ENCODE peak calls at places on chromosomes 2 and 18, in eight cellular contexts. X is mammary epithelial cell; B is stromal cell of bone marrow; C is HT1080; Y is IMR-90; I is stimulated activated CD4-positive, alpha-beta T cell treated with anti-CD3 and anti-CD28 coated beads, Interleukin-15, amount 100 ng/mL, for 24 hours; O is CD8-positive, alpha-beta T cell; L is left cardiac atrium. S is an unnamed sample.

GRCh38 chr18:50080932-50081560 is 113.9 kb downstream of the MYO5B start:
- DNase-seq in X (peak; percentile 96), B (no peak), C (peak; percentile 90), Y (no peak), I (no peak), O (no peak), L (no peak), S (no peak)

GRCh38 chr2:16051046-16051489 is 110.7 kb downstream of the MYCN start:
- DNase-seq in X (no peak), B (no peak), C (no peak), Y (no peak), I (no peak), O (no peak), L (peak; percentile 23), S (no peak)

GRCh38 chr18:9380101-9380500 is 45.5 kb downstream of the TWSG1 start:
- DNase-seq in X (no peak), B (no peak), C (no peak), Y (peak; percentile 48), I (no peak), O (no peak), L (no peak), S (no peak)

GRCh38 chr2:237448626-237449025 is 34.7 kb upstream of the COL6A3 start:
- DNase-seq in X (no peak), B (no peak), C (no peak), Y (no peak), I (no peak), O (no peak), L (no peak), S (no peak)

GRCh38 chr2:160492401-160493226 is 993 bp downstream of the RBMS1 start:
- DNase-seq in X (peak; percentile 67), B (peak; percentile 33), C (peak; percentile 80), Y (peak; percentile 67), I (peak; percentile 72), O (peak; percentile 78), L (peak; percentile 80), S (peak; percentile 80)

GRCh38 chr2:218733615-218734021 is 23.0 kb downstream of the TTLL4 start:
- DNase-seq in X (peak; percentile 91), B (peak; percentile 61), C (peak; percentile 77), Y (peak; percentile 93), I (peak; percentile 34), O (no peak), L (peak; percentile 52), S (no peak)

GRCh38 chr2:226439337-226439736 is 360.3 kb downstream of the IRS1 start:
- DNase-seq in X (no peak), B (no peak), C (no peak), Y (peak; percentile 67), I (no peak), O (no peak), L (no peak), S (no peak)

GRCh38 chr2:72920317-72921087 is 3.2 kb downstream of the EMX1 start:
- DNase-seq in X (no peak), B (no peak), C (no peak), Y (peak; percentile 30), I (peak; percentile 57), O (peak; percentile 48), L (no peak), S (peak; percentile 63)

GRCh38 chr18:58392336-58393000 is 236.4 kb downstream of the ALPK2 start:
- DNase-seq in X (no peak), B (peak; percentile 30), C (no peak), Y (peak; percentile 49), I (no peak), O (no peak), L (no peak), S (no peak)

GRCh38 chr2:197358927-197359326 is 48.3 kb upstream of the ANKRD44 start:
- DNase-seq in X (peak; percentile 23), B (no peak), C (peak; percentile 51), Y (peak; percentile 33), I (peak; percentile 23), O (no peak), L (no peak), S (no peak)

GRCh38 chr18:34772887-34773286 is 62.8 kb downstream of the DTNA start:
- DNase-seq in X (no peak), B (no peak), C (peak; percentile 51), Y (peak; percentile 79), I (no peak), O (no peak), L (no peak), S (no peak)

GRCh38 chr18:64244571-64244970 is 95.7 kb upstream of the LINC00305 start:
- DNase-seq in X (no peak), B (no peak), C (peak; percentile 18), Y (no peak), I (no peak), O (no peak), L (no peak), S (peak; percentile 69)

GRCh38 chr2:133765693-133766092 is 197.4 kb upstream of the NCKAP5 start:
- DNase-seq in X (no peak), B (no peak), C (no peak), Y (no peak), I (no peak), O (no peak), L (no peak), S (no peak)

GRCh38 chr2:38619458-38620164 is 16.9 kb upstream of the HNRNPLL start:
- DNase-seq in X (peak; percentile 35), B (no peak), C (peak; percentile 18), Y (peak; percentile 67), I (no peak), O (no peak), L (no peak), S (no peak)

GRCh38 chr2:207184768-207185167 is 19.0 kb upstream of the KLF7 start:
- DNase-seq in X (no peak), B (no peak), C (peak; percentile 86), Y (peak; percentile 39), I (no peak), O (no peak), L (no peak), S (no peak)

GRCh38 chr2:239385096-239386000 is 15.5 kb downstream of the HDAC4 start:
- DNase-seq in X (no peak), B (no peak), C (no peak), Y (no peak), I (no peak), O (no peak), L (peak; percentile 15), S (no peak)

GRCh38 chr2:238930216-238930615 is 82.3 kb downstream of the TWIST2 start:
- DNase-seq in X (no peak), B (no peak), C (no peak), Y (no peak), I (no peak), O (no peak), L (peak; percentile 10), S (no peak)

GRCh38 chr2:86393521-86394490 is 47.4 kb upstream of the KDM3A start:
- DNase-seq in X (peak; percentile 77), B (no peak), C (peak; percentile 68), Y (peak; percentile 22), I (no peak), O (no peak), L (peak; percentile 40), S (peak; percentile 44)

GRCh38 chr18:10798727-10799435 is 273.1 kb downstream of the NAPG start:
- DNase-seq in X (no peak), B (peak; percentile 4), C (peak; percentile 2), Y (peak; percentile 16), I (no peak), O (no peak), L (no peak), S (no peak)

GRCh38 chr18:65752625-65753325 is 2.0 kb downstream of the CDH7 start:
- DNase-seq in X (no peak), B (no peak), C (no peak), Y (no peak), I (no peak), O (no peak), L (no peak), S (no peak)

GRCh38 chr2:240434728-240435456 is 571 bp upstream of the GPC1 start:
- DNase-seq in X (peak; percentile 91), B (peak; percentile 81), C (peak; percentile 69), Y (peak; percentile 88), I (peak; percentile 95), O (peak; percentile 89), L (peak; percentile 94), S (peak; percentile 93)

GRCh38 chr18:22465859-22466602 is 48.3 kb upstream of the CTAGE1 start:
- DNase-seq in X (peak; percentile 98), B (peak; percentile 89), C (peak; percentile 97), Y (peak; percentile 98), I (no peak), O (peak; percentile 57), L (peak; percentile 41), S (peak; percentile 17)

GRCh38 chr2:218986148-218986761 is 1.3 kb upstream of the FEV start:
- DNase-seq in X (no peak), B (no peak), C (no peak), Y (no peak), I (no peak), O (no peak), L (no peak), S (no peak)

GRCh38 chr2:205352120-205352519 is 330.2 kb upstream of the NRP2 start:
- DNase-seq in X (no peak), B (no peak), C (no peak), Y (no peak), I (no peak), O (no peak), L (no peak), S (no peak)

S was measured in A673.